ENCODE peak calls at places on chromosome 15, in six cellular contexts. One of them, this sample, is unnamed.
A peak's percentile ranks its signal among the peaks of the same experiment; 100 is the strongest.

GRCh38 chr15:50911641-50912040 is 3.2 kb downstream of the AP4E1 start:
- DNase-seq in uterus: no peak
- DNase-seq in head of caudate nucleus: no peak
- DNase-seq in stimulated activated CD8-positive, alpha-beta memory T cell treated with anti-CD3 and anti-CD28 coated beads, Interleukin-4, amount 100 ng/mL, for 1 hour: no peak
- DNase-seq in midbrain: no peak
- DNase-seq in right cardiac atrium: no peak
- DNase-seq in this sample: no peak

GRCh38 chr15:89707577-89707976 is 17.0 kb downstream of the WDR93 start:
- DNase-seq in head of caudate nucleus: no peak
- DNase-seq in midbrain: no peak
- DNase-seq in right cardiac atrium: no peak
- DNase-seq in uterus: no peak
- DNase-seq in stimulated activated CD8-positive, alpha-beta memory T cell treated with anti-CD3 and anti-CD28 coated beads, Interleukin-4, amount 100 ng/mL, for 1 hour: no peak
- DNase-seq in this sample: no peak

GRCh38 chr15:31255176-31255510 is 71.5 kb upstream of the KLF13 start:
- DNase-seq in head of caudate nucleus: no peak
- DNase-seq in midbrain: no peak
- DNase-seq in right cardiac atrium: no peak
- DNase-seq in stimulated activated CD8-positive, alpha-beta memory T cell treated with anti-CD3 and anti-CD28 coated beads, Interleukin-4, amount 100 ng/mL, for 1 hour: no peak
- DNase-seq in uterus: no peak
- DNase-seq in this sample: peak; percentile 47

GRCh38 chr15:27077790-27078189 is 106.8 kb downstream of the GABRG3 start:
- DNase-seq in midbrain: no peak
- DNase-seq in uterus: no peak
- DNase-seq in head of caudate nucleus: no peak
- DNase-seq in stimulated activated CD8-positive, alpha-beta memory T cell treated with anti-CD3 and anti-CD28 coated beads, Interleukin-4, amount 100 ng/mL, for 1 hour: no peak
- DNase-seq in right cardiac atrium: no peak
- DNase-seq in this sample: no peak

GRCh38 chr15:76418352-76419140 is 82.0 kb downstream of the ISL2 start:
- DNase-seq in stimulated activated CD8-positive, alpha-beta memory T cell treated with anti-CD3 and anti-CD28 coated beads, Interleukin-4, amount 100 ng/mL, for 1 hour: no peak
- DNase-seq in head of caudate nucleus: no peak
- DNase-seq in midbrain: no peak
- DNase-seq in uterus: no peak
- DNase-seq in right cardiac atrium: no peak
- DNase-seq in this sample: no peak

GRCh38 chr15:34456658-34457057 is 19.1 kb upstream of the GOLGA8A start:
- DNase-seq in stimulated activated CD8-positive, alpha-beta memory T cell treated with anti-CD3 and anti-CD28 coated beads, Interleukin-4, amount 100 ng/mL, for 1 hour: no peak
- DNase-seq in right cardiac atrium: no peak
- DNase-seq in uterus: no peak
- DNase-seq in midbrain: no peak
- DNase-seq in head of caudate nucleus: no peak
- DNase-seq in this sample: no peak

GRCh38 chr15:92821491-92822116 is 78.5 kb upstream of the CHD2 start:
- DNase-seq in midbrain: no peak
- DNase-seq in right cardiac atrium: no peak
- DNase-seq in uterus: no peak
- DNase-seq in head of caudate nucleus: no peak
- DNase-seq in stimulated activated CD8-positive, alpha-beta memory T cell treated with anti-CD3 and anti-CD28 coated beads, Interleukin-4, amount 100 ng/mL, for 1 hour: no peak
- DNase-seq in this sample: no peak

GRCh38 chr15:72554471-72555425 is 80.6 kb downstream of the ARIH1 start:
- DNase-seq in uterus: no peak
- DNase-seq in head of caudate nucleus: no peak
- DNase-seq in right cardiac atrium: no peak
- DNase-seq in midbrain: no peak
- DNase-seq in stimulated activated CD8-positive, alpha-beta memory T cell treated with anti-CD3 and anti-CD28 coated beads, Interleukin-4, amount 100 ng/mL, for 1 hour: no peak
- DNase-seq in this sample: no peak

GRCh38 chr15:76787273-76787672 is 117.9 kb downstream of the SCAPER start:
- DNase-seq in uterus: no peak
- DNase-seq in stimulated activated CD8-positive, alpha-beta memory T cell treated with anti-CD3 and anti-CD28 coated beads, Interleukin-4, amount 100 ng/mL, for 1 hour: no peak
- DNase-seq in midbrain: no peak
- DNase-seq in right cardiac atrium: no peak
- DNase-seq in head of caudate nucleus: no peak
- DNase-seq in this sample: no peak

GRCh38 chr15:50506121-50506520 is 40.3 kb downstream of the USP50 start:
- DNase-seq in uterus: no peak
- DNase-seq in midbrain: no peak
- DNase-seq in right cardiac atrium: no peak
- DNase-seq in stimulated activated CD8-positive, alpha-beta memory T cell treated with anti-CD3 and anti-CD28 coated beads, Interleukin-4, amount 100 ng/mL, for 1 hour: no peak
- DNase-seq in head of caudate nucleus: peak; percentile 53
- DNase-seq in this sample: no peak

This sample was measured in sciatic nerve.